ENCODE peak calls at places on chromosomes 7 and 10, in four cellular contexts. V is NCI-H345; T is stimulated activated CD8-positive, alpha-beta memory T cell treated with anti-CD3 and anti-CD28 coated beads, Interleukin-7, amount 100 ng/mL, for 1 hour; J is activated CD4-positive, alpha-beta T cell treated with anti-CD3 and anti-CD28 coated beads, Interleukin-2, amount 50 U/mL, for 24 hours. E is an unnamed sample.

GRCh38 chr7:128941323-128941890 is 3.7 kb downstream of the IRF5 start:
- DNase-seq in J (no peak), T (no peak), V (no peak), E (no peak)

GRCh38 chr10:30184397-30185033 is 125.1 kb upstream of the JCAD start:
- DNase-seq in J (no peak), V (no peak), T (no peak), E (no peak)

GRCh38 chr10:96509017-96509641 is 4.6 kb downstream of the TLL2 start:
- DNase-seq in V (no peak), J (no peak), T (no peak), E (no peak)

GRCh38 chr7:83469076-83469475 is 179.9 kb downstream of the SEMA3E start:
- DNase-seq in T (no peak), J (no peak), V (no peak), E (no peak)

GRCh38 chr10:13705526-13706169 is 118.9 kb downstream of the PRPF18 start:
- DNase-seq in T (no peak), V (no peak), J (no peak), E (no peak)

GRCh38 chr10:26361351-26361750 is 76.8 kb upstream of the APBB1IP start:
- DNase-seq in T (no peak), J (no peak), V (no peak), E (no peak)

GRCh38 chr7:150955519-150956394 is 22.4 kb downstream of the KCNH2 start:
- DNase-seq in V (no peak), J (no peak), T (no peak), E (peak)

GRCh38 chr10:42877496-42878030 is 95.0 kb downstream of the BMS1 start:
- DNase-seq in T (no peak), J (no peak), V (no peak), E (no peak)

GRCh38 chr7:152678133-152678645 is 2.2 kb upstream of the XRCC2 start:
- DNase-seq in T (no peak), V (no peak), J (no peak), E (no peak)

GRCh38 chr7:5827755-5828154 is 46.3 kb upstream of the RNF216 start:
- DNase-seq in T (no peak), J (no peak), V (no peak), E (no peak)

GRCh38 chr7:123096976-123097375 is 101.5 kb upstream of the TAS2R16 start:
- DNase-seq in T (no peak), J (no peak), V (peak), E (no peak)

GRCh38 chr7:117854186-117854585 is 19.1 kb downstream of the CTTNBP2 start:
- DNase-seq in T (no peak), V (no peak), J (no peak), E (no peak)

GRCh38 chr7:16135628-16136027 is 285.7 kb downstream of the CRPPA start:
- DNase-seq in T (no peak), V (no peak), J (no peak), E (no peak)

GRCh38 chr10:79422178-79422892 is 23.1 kb downstream of the ZCCHC24 start:
- DNase-seq in J (no peak), V (no peak), T (no peak), E (no peak)

GRCh38 chr7:142263598-142264380 is 5.9 kb upstream of the PRSS58 start:
- DNase-seq in T (no peak), V (no peak), J (no peak), E (no peak)

GRCh38 chr10:69642747-69643146 is 12.7 kb downstream of the FAM241B start:
- DNase-seq in V (no peak), T (no peak), J (no peak), E (no peak)

GRCh38 chr10:3534433-3534832 is 250.6 kb downstream of the KLF6 start:
- DNase-seq in J (no peak), T (no peak), V (no peak), E (no peak)

GRCh38 chr10:91210435-91210834 is 10.0 kb upstream of the PCGF5 start:
- DNase-seq in V (peak), T (no peak), J (no peak), E (peak)

GRCh38 chr7:41027428-41028115 is 675.3 kb downstream of the INHBA start:
- DNase-seq in J (no peak), T (no peak), V (no peak), E (no peak)

GRCh38 chr10:75662715-75663114 is 231.3 kb downstream of the LRMDA start:
- DNase-seq in J (no peak), V (no peak), T (no peak), E (no peak)

GRCh38 chr7:112192236-112193154 is 13.7 kb downstream of the DOCK4 start:
- DNase-seq in V (no peak), T (no peak), J (no peak), E (no peak)

GRCh38 chr7:35697414-35698175 is 2.7 kb upstream of the HERPUD2 start:
- DNase-seq in J (no peak), T (no peak), V (no peak), E (no peak)

GRCh38 chr10:130804778-130805634 is 506.5 kb downstream of the TCERG1L start:
- DNase-seq in V (no peak), J (no peak), T (no peak), E (no peak)

GRCh38 chr10:128011059-128011979 is 104.4 kb downstream of the PTPRE start:
- DNase-seq in V (peak), J (peak), T (peak), E (no peak)

GRCh38 chr10:99742701-99743100 is 10.7 kb downstream of the CUTC start:
- DNase-seq in V (no peak), J (no peak), T (no peak), E (no peak)